ENCODE peak calls at places on chromosomes 2 and 18, in nine cellular contexts. G is AG10803, P is DND-41, U is AG09309, B is astrocyte of the spinal cord, J is fibroblast of villous mesenchyme, O is AG04450, L is GM23338, Y is left ventricle myocardium inferior. C is an unnamed sample.
A peak's percentile ranks its signal among the peaks of the same experiment; 100 is the strongest.

GRCh38 chr2:237598468-237599208 is 8.1 kb upstream of the RAB17 start:
- DNase-seq in Y (no peak), L (no peak), U (no peak), J (no peak), B (no peak), P (no peak), O (no peak), G (no peak), C (no peak)

GRCh38 chr18:14086459-14087231 is 45.6 kb downstream of the ZNF519 start:
- DNase-seq in O (no peak), L (peak; percentile 84), B (peak; percentile 42), Y (no peak), U (peak; percentile 5), J (peak; percentile 41), P (peak; percentile 52), G (peak; percentile 44), C (no peak)

GRCh38 chr2:102200539-102200938 is 13.7 kb downstream of the IL1RL2 start:
- DNase-seq in Y (no peak), B (no peak), J (no peak), P (no peak), G (no peak), O (no peak), L (peak; percentile 6), U (no peak), C (no peak)

GRCh38 chr18:58730618-58731017 is 59.4 kb downstream of the MALT1 start:
- DNase-seq in J (no peak), O (no peak), P (no peak), L (no peak), Y (no peak), U (no peak), B (no peak), G (no peak), C (no peak)

GRCh38 chr18:54233228-54233625 is 8.8 kb upstream of the MBD2 start:
- DNase-seq in Y (no peak), O (no peak), G (peak; percentile 15), L (no peak), U (no peak), J (no peak), B (no peak), P (no peak), C (no peak)

GRCh38 chr2:202408546-202409140 is 32.5 kb downstream of the BMPR2 start:
- DNase-seq in O (no peak), Y (no peak), J (no peak), U (no peak), B (no peak), P (no peak), G (no peak), L (no peak), C (no peak)

GRCh38 chr2:176455865-176456291 is 186.6 kb downstream of the MTX2 start:
- DNase-seq in B (no peak), Y (peak; percentile 68), P (no peak), U (peak; percentile 57), G (peak; percentile 94), J (peak; percentile 76), O (no peak), L (peak; percentile 41), C (no peak)

GRCh38 chr2:236977999-236978398 is 107.7 kb upstream of the COPS8 start:
- DNase-seq in P (no peak), G (no peak), O (no peak), B (no peak), Y (no peak), U (no peak), L (no peak), J (no peak), C (no peak)

GRCh38 chr2:164717000-164717597 is 95.8 kb upstream of the GRB14 start:
- DNase-seq in O (no peak), J (peak; percentile 45), Y (no peak), B (peak; percentile 53), P (no peak), G (peak; percentile 45), U (no peak), L (peak; percentile 41), C (no peak)

GRCh38 chr2:175430236-175430635 is 248.7 kb upstream of the ATP5MC3 start:
- DNase-seq in B (no peak), L (no peak), G (no peak), Y (no peak), P (no peak), J (no peak), U (no peak), O (no peak), C (no peak)

GRCh38 chr18:21393986-21394385 is 152.0 kb downstream of the GREB1L start:
- DNase-seq in P (no peak), Y (peak; percentile 14), L (no peak), B (no peak), G (no peak), J (no peak), O (no peak), U (no peak), C (no peak)

GRCh38 chr18:21386523-21387240 is 144.7 kb downstream of the GREB1L start:
- DNase-seq in B (no peak), G (no peak), P (no peak), J (no peak), U (no peak), L (peak; percentile 97), O (no peak), Y (no peak), C (no peak)

GRCh38 chr18:21389903-21390302 is 147.9 kb downstream of the GREB1L start:
- DNase-seq in B (no peak), U (no peak), G (no peak), L (no peak), J (no peak), O (no peak), P (no peak), Y (no peak), C (no peak)

GRCh38 chr18:21391074-21391673 is 149.1 kb downstream of the GREB1L start:
- DNase-seq in P (no peak), L (no peak), J (peak; percentile 24), Y (no peak), U (peak; percentile 18), O (no peak), G (peak; percentile 41), B (peak; percentile 61), C (peak; percentile 23)

GRCh38 chr18:21389283-21389682 is 147.3 kb downstream of the GREB1L start:
- DNase-seq in O (no peak), L (no peak), U (no peak), P (no peak), B (no peak), J (no peak), Y (no peak), G (no peak), C (no peak)
- TF ChIP-seq CTCF in O (no peak), L (no peak), U (no peak), P (no peak), B (peak; percentile 1), J (peak; percentile 8), Y (no peak), G (peak; percentile 24), C (peak; percentile 11)

GRCh38 chr2:70133127-70133452 is 45.8 kb downstream of the PCBP1 start:
- DNase-seq in U (no peak), L (no peak), Y (no peak), B (no peak), J (no peak), G (no peak), O (no peak), P (no peak), C (no peak)
- H3K4me3 ChIP-seq in U (no peak overlapping the region), L (no peak overlapping the region), Y (peak overlapping the region; percentile 57), B (no peak overlapping the region), J (peak overlapping the region; percentile 44), G (peak overlapping the region; percentile 50), O (peak overlapping the region; percentile 43), P (peak overlapping the region; percentile 60), C (no peak overlapping the region)

GRCh38 chr2:230202430-230203109 is 17.2 kb downstream of the SP110 start:
- DNase-seq in P (no peak), Y (no peak), J (no peak), L (no peak), G (no peak), U (no peak), O (no peak), B (no peak), C (no peak)
- TF ChIP-seq CTCF in P (no peak), Y (no peak), J (no peak), L (no peak), G (no peak), U (no peak), O (no peak), B (no peak), C (no peak)

GRCh38 chr2:209426432-209426831 is 2.6 kb downstream of the MAP2 start:
- DNase-seq in J (peak; percentile 18), U (no peak), O (no peak), B (peak; percentile 69), Y (no peak), P (no peak), L (peak; percentile 68), G (no peak), C (no peak)
- H3K4me3 ChIP-seq in J (no peak overlapping the region), U (no peak overlapping the region), O (no peak overlapping the region), B (no peak overlapping the region), Y (no peak overlapping the region), P (no peak overlapping the region), L (no peak overlapping the region), G (no peak overlapping the region), C (no peak overlapping the region)

GRCh38 chr2:145168091-145168490 is 648.2 kb upstream of the ZEB2 start:
- DNase-seq in B (no peak), L (no peak), O (no peak), U (no peak), P (no peak), Y (no peak), G (no peak), J (no peak), C (no peak)

GRCh38 chr2:145170787-145171186 is 650.9 kb upstream of the ZEB2 start:
- DNase-seq in L (no peak), U (no peak), B (no peak), J (no peak), Y (no peak), G (peak; percentile 40), P (no peak), O (no peak), C (peak; percentile 54)

GRCh38 chr2:145166716-145167115 is 646.8 kb upstream of the ZEB2 start:
- DNase-seq in O (no peak), P (no peak), Y (no peak), G (peak; percentile 49), B (no peak), U (peak; percentile 29), L (no peak), J (no peak), C (no peak)

DNA sequence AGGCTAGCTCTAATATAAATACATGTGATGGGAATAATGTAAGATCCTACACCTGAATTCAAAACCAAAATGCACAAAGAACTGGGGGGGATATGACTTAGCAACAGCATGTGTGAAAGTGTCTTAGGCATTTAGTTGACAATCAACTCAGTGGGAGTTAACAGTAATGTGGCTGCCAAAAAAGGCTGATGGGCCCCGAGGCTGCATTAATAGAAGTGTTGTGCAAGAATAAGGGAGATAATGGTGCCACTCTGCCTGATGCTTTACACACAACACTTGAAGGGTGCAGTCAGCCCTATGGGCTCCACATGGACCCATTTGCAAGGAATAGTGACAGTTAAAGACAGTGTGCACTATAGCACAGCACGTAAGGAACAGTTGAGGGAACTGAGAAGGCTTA is 649.4 kb upstream of the ZEB2 start:
- DNase-seq in U (no peak), G (no peak), L (no peak), O (no peak), J (no peak), Y (no peak), B (no peak), P (no peak), C (no peak)
- TF ChIP-seq CTCF in U (no peak), G (no peak), L (no peak), O (no peak), J (no peak), Y (no peak), B (no peak), P (no peak), C (no peak)

GRCh38 chr2:122390406-122390805 is 635.0 kb downstream of the TSN start:
- DNase-seq in B (no peak), L (no peak), J (no peak), Y (no peak), U (no peak), O (no peak), G (peak; percentile 1), P (no peak), C (peak; percentile 13)
- H3K4me3 ChIP-seq in B (no peak overlapping the region), L (no peak overlapping the region), J (no peak overlapping the region), Y (no peak overlapping the region), U (no peak overlapping the region), O (no peak overlapping the region), G (no peak overlapping the region), P (no peak overlapping the region), C (no peak overlapping the region)

C was measured in retinal pigment epithelial cell.